ENCODE peak calls at places on chromosomes 5 and 9, in six cellular contexts. J is T-helper 9 cell; O is anterior cingulate cortex; F is GM18507; C is AG20443; H is naive thymus-derived CD4-positive, alpha-beta T cell. P is an unnamed sample.

GRCh38 chr5:181053760-181054122 is 13.7 kb downstream of the BTNL9 start:
- DNase-seq in J (no peak), O (no peak), F (no peak), C (no peak), H (no peak), P (no peak)

GRCh38 chr5:126265917-126266316 is 157.3 kb upstream of the GRAMD2B start:
- DNase-seq in J (no peak), O (no peak), F (no peak), C (no peak), H (no peak), P (no peak)

GRCh38 chr9:91807640-91808246 is 142.3 kb downstream of the ROR2 start:
- DNase-seq in J (no peak), O (no peak), F (no peak), C (no peak), H (no peak), P (no peak)

GRCh38 chr9:128124873-128125574 is 2.5 kb downstream of the PTGES2 start:
- DNase-seq in J (peak), O (peak), F (no peak), C (peak), H (no peak), P (peak)

GRCh38 chr5:15914603-15915002 is 265.0 kb downstream of the MARCHF11 start:
- DNase-seq in J (no peak), O (no peak), F (no peak), C (peak), H (no peak), P (no peak)

GRCh38 chr9:136418182-136419091 is 8.0 kb downstream of the PMPCA start:
- DNase-seq in J (no peak), O (no peak), F (no peak), C (no peak), H (no peak), P (no peak)

GRCh38 chr9:118283488-118283887 is 579.3 kb downstream of the TLR4 start:
- DNase-seq in J (no peak), O (no peak), F (no peak), C (no peak), H (no peak), P (no peak)

GRCh38 chr9:134040831-134041648 is 15.8 kb downstream of the BRD3OS start:
- DNase-seq in J (no peak), O (no peak), F (no peak), C (no peak), H (no peak), P (no peak)

GRCh38 chr5:37015795-37016666 is 139.5 kb downstream of the NIPBL start:
- DNase-seq in J (no peak), O (no peak), F (no peak), C (no peak), H (no peak), P (no peak)

GRCh38 chr5:139690385-139691274 is 42.5 kb downstream of the CXXC5 start:
- DNase-seq in J (no peak), O (no peak), F (no peak), C (peak), H (no peak), P (no peak)

GRCh38 chr5:56465757-56466127 is 232.6 kb upstream of the ANKRD55 start:
- DNase-seq in J (no peak), O (no peak), F (no peak), C (no peak), H (no peak), P (no peak)

GRCh38 chr5:154402611-154403010 is 43.2 kb upstream of the SAP30L start:
- DNase-seq in J (no peak), O (no peak), F (no peak), C (no peak), H (no peak), P (no peak)

GRCh38 chr9:113373255-113373654 is 3.5 kb downstream of the HDHD3 start:
- DNase-seq in J (no peak), O (no peak), F (no peak), C (no peak), H (no peak), P (no peak)

GRCh38 chr9:32968101-32969011 is 33.1 kb downstream of the APTX start:
- DNase-seq in J (peak), O (peak), F (peak), C (peak), H (peak), P (peak)

GRCh38 chr9:110583237-110583636 is 3.7 kb upstream of the SVEP1 start:
- DNase-seq in J (no peak), O (peak), F (no peak), C (peak), H (no peak), P (no peak)

GRCh38 chr5:58087905-58088304 is 372.0 kb downstream of the PLK2 start:
- DNase-seq in J (no peak), O (no peak), F (no peak), C (no peak), H (no peak), P (no peak)

GRCh38 chr5:10471672-10472071 is 30.0 kb downstream of the ROPN1L start:
- DNase-seq in J (no peak), O (no peak), F (no peak), C (peak), H (no peak), P (no peak)

GRCh38 chr5:61673007-61673735 is 341.1 kb downstream of the ZSWIM6 start:
- DNase-seq in J (no peak), O (no peak), F (no peak), C (peak), H (no peak), P (no peak)

GRCh38 chr5:50711280-50711679 is 44.8 kb downstream of the PARP8 start:
- DNase-seq in J (peak), O (no peak), F (peak), C (no peak), H (peak), P (peak)

GRCh38 chr5:164059471-164059870 is 554.1 kb downstream of the MAT2B start:
- DNase-seq in J (no peak), O (no peak), F (no peak), C (no peak), H (no peak), P (no peak)

GRCh38 chr9:2557693-2558092 is 63.9 kb upstream of the VLDLR start:
- DNase-seq in J (no peak), O (no peak), F (no peak), C (no peak), H (no peak), P (no peak)

GRCh38 chr9:134744542-134745295 is 103.1 kb downstream of the COL5A1 start:
- DNase-seq in J (no peak), O (no peak), F (no peak), C (no peak), H (no peak), P (no peak)

GRCh38 chr5:77316871-77317661 is 106.6 kb downstream of the PDE8B start:
- DNase-seq in J (no peak), O (no peak), F (no peak), C (peak), H (no peak), P (no peak)

GRCh38 chr9:93207326-93207814 is 23.4 kb downstream of the WNK2 start:
- DNase-seq in J (no peak), O (peak), F (no peak), C (peak), H (no peak), P (peak)

GRCh38 chr5:123340928-123341327 is 82.3 kb downstream of the CEP120 start:
- DNase-seq in J (no peak), O (no peak), F (no peak), C (no peak), H (no peak), P (no peak)

GRCh38 chr9:131404987-131405386 is 11.1 kb downstream of the PRRC2B start:
- DNase-seq in J (no peak), O (no peak), F (no peak), C (no peak), H (no peak), P (no peak)

GRCh38 chr5:103271570-103272289 is 13.2 kb downstream of the MACIR start:
- DNase-seq in J (no peak), O (no peak), F (no peak), C (no peak), H (no peak), P (no peak)

GRCh38 chr9:18976368-18977238 is 56.4 kb downstream of the SAXO1 start:
- DNase-seq in J (no peak), O (no peak), F (no peak), C (peak), H (no peak), P (no peak)

GRCh38 chr9:126499005-126499910 is 114.5 kb upstream of the LMX1B start:
- DNase-seq in J (peak), O (no peak), F (no peak), C (peak), H (peak), P (peak)

GRCh38 chr9:76798527-76798926 is 34.3 kb downstream of the PCA3 start:
- DNase-seq in J (no peak), O (no peak), F (no peak), C (no peak), H (no peak), P (no peak)

GRCh38 chr5:135890867-135891266 is 4.8 kb downstream of the IL9 start:
- DNase-seq in J (no peak), O (no peak), F (peak), C (no peak), H (no peak), P (no peak)

GRCh38 chr9:118782790-118783463 is 586.3 kb downstream of the BRINP1 start:
- DNase-seq in J (no peak), O (no peak), F (no peak), C (no peak), H (no peak), P (no peak)

GRCh38 chr5:12399868-12400267 is 495.6 kb upstream of the CTNND2 start:
- DNase-seq in J (no peak), O (no peak), F (no peak), C (no peak), H (no peak), P (no peak)

GRCh38 chr5:78691073-78691960 is 42.7 kb upstream of the LHFPL2 start:
- DNase-seq in J (no peak), O (no peak), F (no peak), C (no peak), H (no peak), P (no peak)

GRCh38 chr5:150593996-150594395 is 46.5 kb upstream of the SYNPO start:
- DNase-seq in J (no peak), O (peak), F (no peak), C (no peak), H (no peak), P (no peak)

GRCh38 chr5:120152472-120152871 is 311.6 kb upstream of the PRR16 start:
- DNase-seq in J (no peak), O (no peak), F (no peak), C (peak), H (no peak), P (no peak)

GRCh38 chr5:74685979-74686631 is 1.1 kb downstream of the HEXB start:
- DNase-seq in J (no peak), O (no peak), F (no peak), C (peak), H (no peak), P (no peak)